ENCODE peak calls at places on chromosomes 1 and 21, in nine cellular contexts. U is stimulated activated CD8-positive, alpha-beta memory T cell treated with anti-CD3 and anti-CD28 coated beads, Interleukin-7, amount 100 ng/mL, for 1 hour; O is lower leg skin; Z is body of pancreas; F is ELF-1; W is GM13977; E is EL; A is cardiac muscle cell; Q is GM12892. M is an unnamed sample.

GRCh38 chr1:55464550-55464949 is 249.4 kb upstream of the USP24 start:
- DNase-seq in A (no peak), Z (no peak), E (no peak), O (no peak), Q (no peak), U (no peak), W (no peak), F (no peak), M (no peak)

GRCh38 chr1:160711528-160712311 is at the start of gene CD48:
- DNase-seq in Z (no peak), W (no peak), Q (no peak), A (no peak), O (no peak), U (peak), F (no peak), E (no peak), M (no peak)

GRCh38 chr1:97186381-97186780 is 464.8 kb downstream of the PTBP2 start:
- DNase-seq in Q (no peak), Z (no peak), A (no peak), E (peak), F (peak), O (no peak), U (no peak), W (no peak), M (no peak)

GRCh38 chr1:109595540-109595939 is 23.9 kb downstream of the GNAT2 start:
- DNase-seq in Z (no peak), Q (no peak), E (peak), A (no peak), F (no peak), W (no peak), U (no peak), O (no peak), M (no peak)

GRCh38 chr1:78078358-78078757 is 32.6 kb downstream of the GIPC2 start:
- DNase-seq in U (no peak), O (no peak), E (no peak), F (no peak), Z (no peak), A (no peak), Q (no peak), W (no peak), M (no peak)

GRCh38 chr1:245751111-245751510 is 596.3 kb downstream of the KIF26B start:
- DNase-seq in U (no peak), A (no peak), O (no peak), Q (no peak), F (no peak), E (no peak), W (no peak), Z (no peak), M (no peak)

GRCh38 chr21:18522181-18522771 is 118.7 kb upstream of the TMPRSS15 start:
- DNase-seq in Z (no peak), Q (no peak), F (no peak), E (no peak), A (peak), W (no peak), O (no peak), U (no peak), M (no peak)

GRCh38 chr1:30400436-30400975 is 322.9 kb downstream of the MATN1 start:
- DNase-seq in F (no peak), A (no peak), O (no peak), Z (no peak), E (no peak), W (no peak), Q (no peak), U (no peak), M (no peak)

GRCh38 chr1:65827346-65827745 is 34.7 kb downstream of the PDE4B start:
- DNase-seq in Q (no peak), W (no peak), A (no peak), F (no peak), E (no peak), U (no peak), O (no peak), Z (no peak), M (no peak)

GRCh38 chr21:33539612-33540011 is 2.3 kb downstream of the GART start:
- DNase-seq in O (no peak), F (no peak), W (no peak), Q (no peak), Z (no peak), A (no peak), U (no peak), E (peak), M (no peak)

GRCh38 chr1:114558548-114558947 is 22.9 kb downstream of the BCAS2 start:
- DNase-seq in A (peak), W (peak), U (no peak), E (no peak), F (no peak), Z (no peak), Q (no peak), O (no peak), M (no peak)

GRCh38 chr1:171898956-171899355 is 57.7 kb downstream of the DNM3 start:
- DNase-seq in A (peak), F (peak), U (no peak), W (no peak), Q (no peak), Z (no peak), O (no peak), E (no peak), M (no peak)

GRCh38 chr1:167439301-167439988 is 78.9 kb downstream of the CD247 start:
- DNase-seq in Q (peak), Z (peak), E (peak), W (peak), O (peak), A (peak), F (peak), U (no peak), M (peak)

GRCh38 chr1:51506537-51506936 is 12.5 kb downstream of the EPS15 start:
- DNase-seq in Z (no peak), F (no peak), E (peak), O (no peak), W (no peak), Q (no peak), A (no peak), U (no peak), M (no peak)

GRCh38 chr1:17992800-17993199 is 114.8 kb upstream of the IGSF21 start:
- DNase-seq in U (no peak), W (no peak), O (no peak), A (no peak), Z (no peak), Q (no peak), F (no peak), E (no peak), M (no peak)

M was measured in left cardiac atrium.